ENCODE peak calls at places on chromosomes 6 and 20, in ten cellular contexts. Z is effector CD8-positive, alpha-beta T cell; D is NCI-H1105; L is activated CD8-positive, alpha-beta memory T cell treated with anti-CD3 and anti-CD28 coated beads, Interleukin-2, amount 50 U/mL, for 4 hours; O is fibroblast of mammary gland; S is D341Med; Y is pulmonary artery endothelial cell; T is HTR-8/SVneo; Q is GF-D8; M is mucosa of descending colon. W is an unnamed sample.
A peak's percentile ranks its signal among the peaks of the same experiment; 100 is the strongest.

GRCh38 chr6:128509709-128510108 is 10.7 kb downstream of the PTPRK start:
- DNase-seq in Z (no peak), D (no peak), L (no peak), O (no peak), S (no peak), Y (no peak), T (no peak), Q (no peak), M (no peak), W (no peak)

GRCh38 chr20:25397827-25398226 is 7.2 kb upstream of the ABHD12 start:
- DNase-seq in Z (no peak), D (no peak), L (no peak), O (no peak), S (no peak), Y (no peak), T (no peak), Q (no peak), M (peak; percentile 46), W (no peak)

GRCh38 chr6:44257007-44257752 is at the start of gene SLC35B2:
- DNase-seq in Z (peak; percentile 52), D (peak; percentile 73), L (peak; percentile 69), O (peak; percentile 49), S (peak; percentile 94), Y (no peak), T (peak; percentile 75), Q (no peak), M (peak; percentile 63), W (peak; percentile 72)

GRCh38 chr6:29974901-29975560 is 32.7 kb downstream of the HLA-A start:
- DNase-seq in Z (no peak), D (no peak), L (no peak), O (no peak), S (no peak), Y (no peak), T (no peak), Q (no peak), M (no peak), W (no peak)

GRCh38 chr20:57996936-57997629 is 231.4 kb downstream of the ANKRD60 start:
- DNase-seq in Z (no peak), D (no peak), L (no peak), O (peak; percentile 53), S (no peak), Y (no peak), T (no peak), Q (no peak), M (peak; percentile 45), W (no peak)

GRCh38 chr20:7606941-7607340 is 333.3 kb downstream of the HAO1 start:
- DNase-seq in Z (no peak), D (no peak), L (no peak), O (no peak), S (no peak), Y (no peak), T (no peak), Q (no peak), M (no peak), W (no peak)

GRCh38 chr6:108009894-108010293 is 51.9 kb upstream of the SEC63 start:
- DNase-seq in Z (no peak), D (no peak), L (no peak), O (peak; percentile 24), S (no peak), Y (no peak), T (no peak), Q (no peak), M (no peak), W (no peak)

GRCh38 chr20:11607047-11607446 is 310.6 kb upstream of the BTBD3 start:
- DNase-seq in Z (no peak), D (no peak), L (no peak), O (no peak), S (no peak), Y (no peak), T (no peak), Q (no peak), M (no peak), W (no peak)

GRCh38 chr6:169850746-169851145 is 99.3 kb downstream of the ERMARD start:
- DNase-seq in Z (no peak), D (no peak), L (no peak), O (no peak), S (no peak), Y (no peak), T (no peak), Q (no peak), M (no peak), W (no peak)

GRCh38 chr6:31794294-31794865 is 1.2 kb downstream of the VARS1 start:
- DNase-seq in Z (no peak), D (no peak), L (no peak), O (peak; percentile 45), S (peak; percentile 61), Y (no peak), T (no peak), Q (no peak), M (no peak), W (no peak)

GRCh38 chr6:69231983-69232382 is 564.8 kb downstream of the LMBRD1 start:
- DNase-seq in Z (no peak), D (no peak), L (no peak), O (no peak), S (no peak), Y (no peak), T (no peak), Q (no peak), M (no peak), W (no peak)

GRCh38 chr6:156686940-156687874 is 90.0 kb upstream of the ARID1B start:
- DNase-seq in Z (peak; percentile 66), D (peak; percentile 90), L (peak; percentile 74), O (peak; percentile 85), S (peak; percentile 99), Y (no peak), T (peak; percentile 80), Q (peak; percentile 53), M (peak; percentile 87), W (peak; percentile 89)

GRCh38 chr6:3058957-3059356 is 9.3 kb upstream of the RIPK1 start:
- DNase-seq in Z (no peak), D (no peak), L (no peak), O (no peak), S (no peak), Y (no peak), T (no peak), Q (no peak), M (no peak), W (no peak)

GRCh38 chr6:85450578-85450884 is 648 bp downstream of the NT5E start:
- DNase-seq in Z (no peak), D (no peak), L (peak; percentile 29), O (no peak), S (no peak), Y (no peak), T (no peak), Q (no peak), M (no peak), W (no peak)